ENCODE peak calls at places on chromosomes 2 and 18, in five cellular contexts. G is stimulated activated CD4-positive, alpha-beta T cell treated with anti-CD3 and anti-CD28 coated beads, Interleukin-1b, Interleukin-23, amount 100 ng/mL, for 1 hour; D is HEK293T; J is activated effector memory CD4-positive, alpha-beta T cell treated with Interleukin-2 at 50 U/mL for 16 hours; U is lung. I is an unnamed sample.
A peak's percentile ranks its signal among the peaks of the same experiment; 100 is the strongest.

GRCh38 chr18:78378983-78379382 is 600.6 kb upstream of the SALL3 start:
- DNase-seq in J (no peak), D (no peak), U (no peak), G (no peak), I (no peak)

GRCh38 chr2:181304011-181304844 is 153.0 kb upstream of the ITGA4 start:
- DNase-seq in G (no peak), J (no peak), U (no peak), D (no peak), I (no peak)

GRCh38 chr18:28584726-28585125 is 407.8 kb upstream of the CDH2 start:
- DNase-seq in D (peak; percentile 34), G (no peak), U (no peak), J (no peak), I (no peak)

GRCh38 chr2:16713011-16713423 is 47.4 kb upstream of the CYRIA start:
- DNase-seq in D (no peak), G (no peak), U (no peak), J (no peak), I (peak; percentile 100)

GRCh38 chr2:240513544-240514287 is 44.1 kb downstream of the ANKMY1 start:
- DNase-seq in U (peak; percentile 84), D (peak; percentile 79), J (peak; percentile 73), G (peak; percentile 63), I (no peak)

GRCh38 chr2:117536139-117536538 is 278.4 kb upstream of the DDX18 start:
- DNase-seq in G (no peak), U (no peak), D (peak; percentile 9), J (no peak), I (no peak)

GRCh38 chr2:176702169-176702568 is 432.9 kb downstream of the MTX2 start:
- DNase-seq in U (no peak), J (no peak), D (no peak), G (no peak), I (no peak)

GRCh38 chr18:37565138-37565984 is at the start of gene CELF4:
- DNase-seq in J (no peak), D (peak; percentile 51), G (no peak), U (no peak), I (peak; percentile 39)

GRCh38 chr2:2542966-2543555 is 212.0 kb upstream of the MYT1L start:
- DNase-seq in D (no peak), J (no peak), G (no peak), U (no peak), I (no peak)

GRCh38 chr2:61134141-61134540 is 27.8 kb upstream of the C2orf74 start:
- DNase-seq in U (no peak), J (no peak), D (no peak), G (no peak), I (no peak)

GRCh38 chr18:68840554-68841263 is 42.8 kb downstream of the CCDC102B start:
- DNase-seq in U (peak; percentile 40), D (no peak), J (no peak), G (no peak), I (no peak)

I was measured in NCI-H526 treated with DMSO at 0.1 percent for 48 hours.